ENCODE peak calls at places on chromosome 2, in eight cellular contexts. J is brain microvascular endothelial cell, H is left ventricle myocardium inferior, F is CD14-positive monocyte, Z is psoas muscle, E is tibial nerve, C is heart right ventricle, Q is hepatocyte. Y is an unnamed sample.

GRCh38 chr2:237879058-237879430 is 19.6 kb downstream of the RAMP1 start:
- DNase-seq in J (no peak), H (no peak), F (no peak), Z (no peak), E (no peak), C (no peak), Q (no peak), Y (peak)

GRCh38 chr2:170923799-170924198 is 5.3 kb upstream of the GORASP2 start:
- DNase-seq in J (no peak), H (no peak), F (no peak), Z (no peak), E (no peak), C (no peak), Q (no peak), Y (no peak)

GRCh38 chr2:63738019-63738418 is 103.7 kb upstream of the UGP2 start:
- DNase-seq in J (no peak), H (no peak), F (no peak), Z (no peak), E (no peak), C (no peak), Q (no peak), Y (no peak)

GRCh38 chr2:88757025-88757424 is 65.6 kb downstream of the RPIA start:
- DNase-seq in J (no peak), H (no peak), F (no peak), Z (no peak), E (no peak), C (no peak), Q (no peak), Y (no peak)

GRCh38 chr2:241799522-241800197 is 9.3 kb upstream of the NEU4 start:
- DNase-seq in J (no peak), H (no peak), F (no peak), Z (peak), E (peak), C (no peak), Q (no peak), Y (no peak)

GRCh38 chr2:181859123-181859522 is 32.4 kb upstream of the ITPRID2 start:
- DNase-seq in J (no peak), H (no peak), F (no peak), Z (no peak), E (no peak), C (no peak), Q (no peak), Y (no peak)

GRCh38 chr2:71892896-71893295 is 254.8 kb downstream of the CYP26B1 start:
- DNase-seq in J (no peak), H (no peak), F (no peak), Z (no peak), E (no peak), C (no peak), Q (no peak), Y (no peak)

GRCh38 chr2:70709746-70710145 is 58.3 kb downstream of the ADD2 start:
- DNase-seq in J (no peak), H (no peak), F (peak), Z (no peak), E (no peak), C (no peak), Q (no peak), Y (no peak)

GRCh38 chr2:72137498-72138010 is 10.1 kb downstream of the CYP26B1 start:
- DNase-seq in J (no peak), H (peak), F (peak), Z (peak), E (peak), C (peak), Q (peak), Y (peak)

GRCh38 chr2:168478206-168478605 is 22.1 kb downstream of the CERS6 start:
- DNase-seq in J (no peak), H (no peak), F (no peak), Z (no peak), E (no peak), C (no peak), Q (no peak), Y (no peak)

GRCh38 chr2:120367649-120368048 is 21.7 kb downstream of the INHBB start:
- DNase-seq in J (no peak), H (no peak), F (no peak), Z (no peak), E (no peak), C (no peak), Q (no peak), Y (no peak)

GRCh38 chr2:38262514-38262871 is 114.6 kb downstream of the ATL2 start:
- DNase-seq in J (no peak), H (no peak), F (no peak), Z (no peak), E (no peak), C (no peak), Q (no peak), Y (no peak)

GRCh38 chr2:120787512-120788348 is 52.1 kb downstream of the GLI2 start:
- DNase-seq in J (no peak), H (no peak), F (no peak), Z (no peak), E (no peak), C (no peak), Q (no peak), Y (no peak)

GRCh38 chr2:96499061-96499960 is 5.8 kb downstream of the NEURL3 start:
- DNase-seq in J (no peak), H (no peak), F (no peak), Z (no peak), E (no peak), C (no peak), Q (peak), Y (no peak)

GRCh38 chr2:169704160-169704713 is 10.0 kb downstream of the PHOSPHO2 start:
- DNase-seq in J (no peak), H (no peak), F (no peak), Z (no peak), E (no peak), C (no peak), Q (no peak), Y (no peak)

GRCh38 chr2:44949329-44950151 is 8.0 kb downstream of the SIX3 start:
- DNase-seq in J (peak), H (no peak), F (peak), Z (peak), E (no peak), C (no peak), Q (no peak), Y (peak)

GRCh38 chr2:227415538-227416424 is 28.0 kb upstream of the SCYGR1 start:
- DNase-seq in J (peak), H (peak), F (peak), Z (peak), E (no peak), C (peak), Q (no peak), Y (no peak)

GRCh38 chr2:97011977-97012569 is 25.7 kb upstream of the FAM178B start:
- DNase-seq in J (peak), H (no peak), F (no peak), Z (no peak), E (no peak), C (no peak), Q (peak), Y (no peak)

GRCh38 chr2:202423139-202423538 is 47.0 kb downstream of the BMPR2 start:
- DNase-seq in J (no peak), H (no peak), F (no peak), Z (no peak), E (no peak), C (no peak), Q (no peak), Y (no peak)

GRCh38 chr2:28751956-28752607 is 452 bp downstream of the PPP1CB start:
- DNase-seq in J (no peak), H (peak), F (no peak), Z (peak), E (no peak), C (no peak), Q (no peak), Y (no peak)

GRCh38 chr2:21008014-21008789 is 35.7 kb downstream of the APOB start:
- DNase-seq in J (no peak), H (no peak), F (no peak), Z (no peak), E (no peak), C (no peak), Q (no peak), Y (no peak)

GRCh38 chr2:106193491-106193976 is 567 bp downstream of the UXS1 start:
- DNase-seq in J (no peak), H (peak), F (peak), Z (peak), E (no peak), C (peak), Q (peak), Y (no peak)

GRCh38 chr2:82823892-82824291 is 1635.2 kb downstream of the SUCLG1 start:
- DNase-seq in J (no peak), H (no peak), F (no peak), Z (no peak), E (no peak), C (no peak), Q (no peak), Y (no peak)

GRCh38 chr2:42303252-42303651 is 57.8 kb downstream of the COX7A2L start:
- DNase-seq in J (no peak), H (no peak), F (no peak), Z (no peak), E (no peak), C (no peak), Q (no peak), Y (no peak)

GRCh38 chr2:172985139-172985874 is 90.3 kb upstream of the MAP3K20 start:
- DNase-seq in J (no peak), H (peak), F (no peak), Z (peak), E (peak), C (peak), Q (no peak), Y (no peak)

GRCh38 chr2:131031431-131031841 is 61.8 kb downstream of the FAM168B start:
- DNase-seq in J (no peak), H (no peak), F (no peak), Z (no peak), E (no peak), C (no peak), Q (no peak), Y (no peak)

GRCh38 chr2:196284033-196284844 is 112.9 kb upstream of the STK17B start:
- DNase-seq in J (no peak), H (no peak), F (no peak), Z (no peak), E (no peak), C (no peak), Q (no peak), Y (no peak)

GRCh38 chr2:105787376-105788318 is 42.9 kb downstream of the NCK2 start:
- DNase-seq in J (no peak), H (peak), F (no peak), Z (no peak), E (no peak), C (no peak), Q (no peak), Y (no peak)

GRCh38 chr2:106857882-106858478 is 28.0 kb downstream of the ST6GAL2 start:
- DNase-seq in J (peak), H (no peak), F (no peak), Z (no peak), E (no peak), C (no peak), Q (no peak), Y (no peak)

GRCh38 chr2:121565389-121566250 is 34.9 kb downstream of the RNU4ATAC start:
- DNase-seq in J (no peak), H (no peak), F (no peak), Z (peak), E (no peak), C (no peak), Q (no peak), Y (no peak)

GRCh38 chr2:3105814-3106569 is 271.6 kb downstream of the EIPR1 start:
- DNase-seq in J (no peak), H (no peak), F (no peak), Z (no peak), E (no peak), C (no peak), Q (no peak), Y (no peak)

GRCh38 chr2:71166812-71167211 is 36.4 kb downstream of the MPHOSPH10 start:
- DNase-seq in J (no peak), H (no peak), F (no peak), Z (no peak), E (no peak), C (no peak), Q (no peak), Y (no peak)

GRCh38 chr2:10930731-10931516 is 19.2 kb downstream of the KCNF1 start:
- DNase-seq in J (no peak), H (no peak), F (no peak), Z (no peak), E (no peak), C (no peak), Q (no peak), Y (peak)

GRCh38 chr2:55490554-55490953 is 29.0 kb upstream of the CFAP36 start:
- DNase-seq in J (peak), H (peak), F (no peak), Z (peak), E (peak), C (peak), Q (peak), Y (no peak)

GRCh38 chr2:103809946-103810345 is 1044.0 kb upstream of the POU3F3 start:
- DNase-seq in J (no peak), H (no peak), F (no peak), Z (no peak), E (no peak), C (no peak), Q (no peak), Y (no peak)

GRCh38 chr2:189763908-189764661 is 1.5 kb upstream of the OSGEPL1 start:
- DNase-seq in J (no peak), H (no peak), F (no peak), Z (no peak), E (no peak), C (no peak), Q (peak), Y (no peak)
- TF ChIP-seq CTCF in J (no peak), H (no peak), F (no peak), Z (no peak), E (no peak), C (no peak), Q (no peak), Y (peak)

DNA sequence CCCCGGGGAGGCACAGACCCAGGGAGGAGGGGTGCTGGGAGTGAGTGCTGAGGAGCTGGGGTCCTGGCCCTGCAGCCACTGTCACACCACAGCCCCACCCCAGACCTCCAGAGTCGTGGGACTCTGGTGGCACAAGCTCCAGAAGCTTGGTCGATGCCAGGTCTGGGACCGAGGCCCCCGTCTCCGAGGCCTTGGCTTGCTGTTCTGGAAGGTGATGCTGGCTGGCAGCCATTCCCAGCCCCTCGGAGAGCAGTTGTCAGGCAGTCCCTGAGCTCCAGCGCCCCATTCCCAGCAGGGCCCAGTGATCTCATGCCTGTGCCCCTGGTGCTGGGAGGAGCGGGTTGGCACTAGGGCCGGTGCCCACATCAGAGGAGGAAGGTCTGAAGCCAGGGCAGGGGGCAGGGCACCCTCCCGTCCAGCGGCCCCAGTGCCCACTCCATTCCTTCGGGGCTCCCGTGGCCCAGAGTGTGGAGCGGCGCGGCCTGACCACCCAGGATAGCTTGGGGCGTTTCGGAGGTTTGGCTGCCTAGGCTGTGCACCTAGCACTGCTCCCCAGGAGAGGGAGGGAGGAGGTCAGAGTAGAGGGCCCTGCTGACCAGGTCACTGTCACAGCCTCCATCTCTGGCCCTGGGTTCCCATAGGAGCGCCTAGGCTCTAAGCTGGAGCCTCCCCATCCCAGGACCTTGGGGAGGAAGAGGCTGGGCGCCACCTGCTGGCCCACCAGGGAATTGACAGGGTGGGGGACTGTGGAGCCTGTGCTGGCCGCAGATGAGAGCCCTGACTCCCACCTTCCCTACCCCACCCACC is 16.8 kb upstream of the ALPI start:
- DNase-seq in J (no peak), H (no peak), F (no peak), Z (peak), E (no peak), C (no peak), Q (no peak), Y (no peak)
- TF ChIP-seq CTCF in J (no peak), H (peak), F (peak), Z (peak), E (peak), C (peak), Q (peak), Y (peak)

DNA sequence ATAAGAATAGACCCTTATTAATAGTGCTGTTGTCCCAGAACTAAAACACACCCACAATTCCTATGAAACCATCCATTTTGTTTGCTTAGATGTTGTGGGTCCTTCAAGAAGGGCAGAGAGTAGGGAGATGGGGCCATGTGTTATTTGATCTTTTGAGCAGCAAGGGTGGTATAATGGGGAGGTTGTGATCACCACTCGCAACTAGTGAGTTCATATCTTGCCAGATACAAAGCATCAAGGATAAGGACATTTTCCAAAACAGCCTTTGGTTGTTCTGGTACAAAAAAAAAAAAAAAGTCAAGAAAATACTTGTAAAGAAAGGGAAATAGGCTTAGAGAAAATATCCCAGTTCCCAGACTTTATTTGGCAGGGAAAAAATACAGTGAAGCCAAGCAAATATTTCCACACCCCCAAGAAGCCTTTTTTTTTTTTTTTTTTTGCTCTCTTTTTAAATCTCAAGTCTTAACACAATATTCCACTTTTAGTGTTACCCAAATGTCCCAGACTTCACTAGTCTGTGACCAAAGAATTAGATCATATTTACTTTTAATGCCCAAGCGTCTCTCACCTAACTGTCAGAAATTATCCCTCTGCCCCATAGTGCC is 54.1 kb downstream of the ANTXR1 start:
- DNase-seq in J (no peak), H (no peak), F (no peak), Z (no peak), E (no peak), C (no peak), Q (no peak), Y (no peak)
- TF ChIP-seq CTCF in J (no peak), H (no peak), F (no peak), Z (no peak), E (no peak), C (no peak), Q (no peak), Y (no peak)

GRCh38 chr2:164073053-164073757 is 337.4 kb upstream of the FIGN start:
- DNase-seq in J (peak), H (no peak), F (no peak), Z (no peak), E (no peak), C (no peak), Q (no peak), Y (no peak)
- TF ChIP-seq CTCF in J (no peak), H (no peak), F (no peak), Z (no peak), E (no peak), C (no peak), Q (no peak), Y (no peak)

GRCh38 chr2:78263571-78263970 is 741.4 kb upstream of the LRRTM4 start:
- DNase-seq in J (no peak), H (no peak), F (no peak), Z (no peak), E (no peak), C (no peak), Q (no peak), Y (no peak)

GRCh38 chr2:78260861-78261260 is 738.7 kb upstream of the LRRTM4 start:
- DNase-seq in J (no peak), H (no peak), F (no peak), Z (no peak), E (no peak), C (no peak), Q (no peak), Y (no peak)

GRCh38 chr2:78262713-78263375 is 740.7 kb upstream of the LRRTM4 start:
- DNase-seq in J (no peak), H (no peak), F (no peak), Z (no peak), E (no peak), C (no peak), Q (no peak), Y (no peak)

GRCh38 chr2:78264130-78264529 is 742.0 kb upstream of the LRRTM4 start:
- DNase-seq in J (no peak), H (no peak), F (no peak), Z (no peak), E (no peak), C (no peak), Q (no peak), Y (no peak)

DNA sequence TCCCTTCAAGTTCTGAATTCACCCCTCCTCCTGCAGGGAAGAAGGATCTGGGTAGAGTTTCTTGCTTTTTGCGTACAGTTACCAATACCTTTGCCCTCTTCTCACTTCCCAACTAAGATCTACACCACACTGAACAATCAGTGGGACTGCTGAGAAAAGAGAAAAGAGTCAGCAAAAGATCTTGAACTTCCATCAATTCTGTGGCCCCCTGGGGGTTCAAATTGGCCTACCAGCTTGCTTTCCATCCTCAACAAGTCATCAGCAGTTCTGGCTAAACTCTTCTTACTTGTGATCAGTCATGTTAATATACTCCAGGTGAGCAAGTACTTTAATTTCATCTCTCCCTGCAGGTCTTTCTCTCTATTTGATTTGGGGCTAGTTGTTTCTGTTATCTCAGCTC is 739.3 kb upstream of the LRRTM4 start:
- DNase-seq in J (no peak), H (no peak), F (no peak), Z (no peak), E (no peak), C (no peak), Q (no peak), Y (no peak)
- TF ChIP-seq CTCF in J (no peak), H (no peak), F (no peak), Z (no peak), E (no peak), C (no peak), Q (no peak), Y (no peak)

GRCh38 chr2:100921685-100922161 is 80.4 kb upstream of the RPL31 start:
- DNase-seq in J (no peak), H (no peak), F (no peak), Z (no peak), E (no peak), C (no peak), Q (no peak), Y (no peak)

GRCh38 chr2:100924520-100925451 is 77.3 kb upstream of the RPL31 start:
- DNase-seq in J (peak), H (no peak), F (no peak), Z (no peak), E (no peak), C (no peak), Q (peak), Y (no peak)

GRCh38 chr2:100924122-100924519 is 78.0 kb upstream of the RPL31 start:
- DNase-seq in J (no peak), H (no peak), F (no peak), Z (no peak), E (no peak), C (no peak), Q (no peak), Y (no peak)

GRCh38 chr2:100923461-100924020 is 78.5 kb upstream of the RPL31 start:
- DNase-seq in J (no peak), H (no peak), F (no peak), Z (no peak), E (no peak), C (no peak), Q (no peak), Y (no peak)

DNA sequence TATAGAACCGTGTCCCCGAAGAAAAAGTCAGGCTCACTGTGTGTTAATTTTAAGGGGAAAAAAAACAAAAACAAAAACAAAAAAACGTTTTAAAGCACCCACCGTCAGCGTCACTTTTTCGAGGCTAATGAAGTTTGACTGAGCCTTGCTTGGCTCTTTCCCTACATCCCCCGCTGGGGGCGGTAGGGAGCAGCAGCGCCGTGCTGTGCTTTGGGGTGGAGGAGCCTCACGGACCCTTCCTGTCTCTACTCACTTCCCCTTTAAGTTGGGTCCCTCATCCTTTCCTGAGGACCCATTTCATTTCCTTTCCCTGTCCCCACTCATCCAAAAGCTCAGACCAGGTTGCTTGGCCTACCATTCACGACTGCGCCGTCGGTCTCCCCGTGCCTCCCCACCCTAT is 82.8 kb upstream of the RPL31 start:
- DNase-seq in J (no peak), H (no peak), F (no peak), Z (no peak), E (no peak), C (no peak), Q (no peak), Y (no peak)
- TF ChIP-seq CTCF in J (peak), H (peak), F (peak), Z (no peak), E (no peak), C (peak), Q (peak), Y (peak)